ENCODE peak calls at places on chromosomes 12 and 14, in nine cellular contexts. O is A673; X is T-helper 9 cell; A is NK-92 treated with Interleukin-12 subunit alpha and Interleukin-12 subunit beta, amount 100 ng/mL, for 24 hours; D is NCI-H1105; J is omental fat pad; Y is KBM-7; R is stimulated activated CD8-positive, alpha-beta memory T cell treated with anti-CD3 and anti-CD28 coated beads, Interleukin-4, amount 100 ng/mL, for 24 hours; B is NCI-H146. W is an unnamed sample.

GRCh38 chr14:104263671-104264358 is 125.4 kb downstream of the KIF26A start:
- DNase-seq in O (no peak), A (no peak), J (no peak), X (no peak), B (peak), D (no peak), Y (no peak), R (no peak), W (no peak)

GRCh38 chr14:26960049-26960688 is 362.3 kb upstream of the NOVA1 start:
- DNase-seq in D (peak), Y (no peak), J (no peak), X (no peak), R (no peak), B (peak), O (no peak), A (no peak), W (no peak)

GRCh38 chr12:129073157-129073915 is 220.1 kb downstream of the GLT1D1 start:
- DNase-seq in B (no peak), D (no peak), X (no peak), J (no peak), Y (no peak), A (no peak), O (no peak), R (no peak), W (no peak)

GRCh38 chr14:102144914-102145313 is 5.2 kb downstream of the WDR20 start:
- DNase-seq in B (no peak), D (no peak), O (no peak), A (no peak), Y (no peak), R (no peak), X (no peak), J (no peak), W (no peak)

GRCh38 chr14:42424501-42424900 is 817.8 kb downstream of the LRFN5 start:
- DNase-seq in A (no peak), D (no peak), Y (no peak), B (no peak), O (no peak), X (no peak), J (no peak), R (no peak), W (no peak)

GRCh38 chr12:56029666-56030293 is 8.9 kb downstream of the IKZF4 start:
- DNase-seq in Y (peak), O (peak), B (peak), D (peak), J (no peak), X (peak), R (no peak), A (no peak), W (no peak)

GRCh38 chr12:92094751-92095161 is 50.9 kb downstream of the BTG1 start:
- DNase-seq in B (no peak), J (no peak), O (no peak), X (no peak), Y (no peak), A (no peak), R (no peak), D (no peak), W (no peak)

GRCh38 chr14:91866061-91866460 is 1.3 kb downstream of the TC2N start:
- DNase-seq in J (no peak), D (no peak), Y (no peak), R (no peak), X (no peak), B (no peak), O (no peak), A (no peak), W (no peak)